ENCODE peak calls at places on chromosome 14, in ten cellular contexts. W, Q, Z, C, X, M, O, Y, F and G are unnamed samples.

GRCh38 chr14:95341115-95341514 is 21.4 kb upstream of the CLMN start:
- DNase-seq in W (no peak), Q (no peak), Z (no peak), C (no peak), X (no peak), M (no peak), O (no peak), Y (no peak), F (no peak), G (no peak)

GRCh38 chr14:71354801-71355200 is 447.5 kb downstream of the PCNX1 start:
- DNase-seq in W (no peak), Q (no peak), Z (peak; percentile 79), C (no peak), X (no peak), M (no peak), O (no peak), Y (no peak), F (peak; percentile 33), G (no peak)

GRCh38 chr14:21022686-21023085 is 2.2 kb downstream of the NDRG2 start:
- DNase-seq in W (no peak), Q (no peak), Z (no peak), C (no peak), X (no peak), M (no peak), O (no peak), Y (no peak), F (no peak), G (no peak)

GRCh38 chr14:54085841-54086240 is 129.2 kb upstream of the BMP4 start:
- DNase-seq in W (no peak), Q (no peak), Z (peak; percentile 68), C (no peak), X (no peak), M (no peak), O (no peak), Y (no peak), F (no peak), G (peak; percentile 15)

GRCh38 chr14:52000019-52000582 is 10.8 kb downstream of the RTRAF start:
- DNase-seq in W (no peak), Q (no peak), Z (peak; percentile 46), C (no peak), X (no peak), M (no peak), O (no peak), Y (no peak), F (no peak), G (peak; percentile 35)

GRCh38 chr14:38208825-38209562 is 1.3 kb downstream of the SSTR1 start:
- DNase-seq in W (no peak), Q (peak; percentile 86), Z (peak; percentile 60), C (peak; percentile 76), X (peak; percentile 88), M (no peak), O (peak; percentile 79), Y (peak; percentile 36), F (peak; percentile 23), G (peak; percentile 17)

GRCh38 chr14:86602263-86602662 is 1072.3 kb downstream of the FLRT2 start:
- DNase-seq in W (no peak), Q (no peak), Z (no peak), C (no peak), X (no peak), M (no peak), O (no peak), Y (no peak), F (no peak), G (no peak)

GRCh38 chr14:56248442-56248841 is 130.2 kb downstream of the PELI2 start:
- DNase-seq in W (no peak), Q (no peak), Z (no peak), C (no peak), X (no peak), M (no peak), O (no peak), Y (no peak), F (no peak), G (no peak)

GRCh38 chr14:54683882-54684794 is 117.2 kb downstream of the SAMD4A start:
- DNase-seq in W (no peak), Q (no peak), Z (peak; percentile 85), C (no peak), X (no peak), M (no peak), O (peak; percentile 76), Y (peak; percentile 39), F (peak; percentile 83), G (peak; percentile 93)

GRCh38 chr14:96829791-96830190 is 32.6 kb downstream of the VRK1 start:
- DNase-seq in W (no peak), Q (no peak), Z (no peak), C (no peak), X (no peak), M (no peak), O (no peak), Y (no peak), F (no peak), G (no peak)

GRCh38 chr14:28966416-28967233 is 200.0 kb downstream of the FOXG1 start:
- DNase-seq in W (peak; percentile 5), Q (no peak), Z (no peak), C (no peak), X (no peak), M (no peak), O (no peak), Y (no peak), F (no peak), G (no peak)

GRCh38 chr14:49497725-49498348 is 88.3 kb downstream of the RPS29 start:
- DNase-seq in W (peak; percentile 81), Q (no peak), Z (peak; percentile 63), C (no peak), X (no peak), M (peak; percentile 27), O (no peak), Y (peak; percentile 14), F (peak; percentile 78), G (peak; percentile 86)

GRCh38 chr14:74552623-74553022 is 59.1 kb downstream of the ISCA2 start:
- DNase-seq in W (no peak), Q (no peak), Z (peak; percentile 28), C (peak; percentile 25), X (peak; percentile 45), M (no peak), O (no peak), Y (no peak), F (no peak), G (peak; percentile 55)

GRCh38 chr14:69669375-69669774 is 58.0 kb downstream of the SUSD6 start:
- DNase-seq in W (no peak), Q (no peak), Z (no peak), C (no peak), X (no peak), M (no peak), O (no peak), Y (no peak), F (no peak), G (no peak)

GRCh38 chr14:42980419-42980818 is 1373.7 kb downstream of the LRFN5 start:
- DNase-seq in W (no peak), Q (no peak), Z (no peak), C (no peak), X (no peak), M (no peak), O (no peak), Y (no peak), F (peak; percentile 28), G (no peak)

GRCh38 chr14:102539544-102540309 is 30.2 kb upstream of the ANKRD9 start:
- DNase-seq in W (no peak), Q (no peak), Z (peak; percentile 70), C (no peak), X (no peak), M (no peak), O (no peak), Y (peak; percentile 99), F (peak; percentile 37), G (peak; percentile 39)

GRCh38 chr14:79663453-79663852 is 547.9 kb downstream of the DIO2 start:
- DNase-seq in W (no peak), Q (no peak), Z (no peak), C (no peak), X (no peak), M (no peak), O (no peak), Y (no peak), F (no peak), G (no peak)

GRCh38 chr14:33742166-33742565 is 208.7 kb downstream of the EGLN3 start:
- DNase-seq in W (no peak), Q (no peak), Z (peak; percentile 76), C (no peak), X (no peak), M (no peak), O (no peak), Y (no peak), F (peak; percentile 17), G (peak; percentile 48)
- H3K4me3 ChIP-seq in W (no peak overlapping the region), Q (no peak overlapping the region), Z (no peak overlapping the region), C (no peak overlapping the region), X (no peak overlapping the region), M (no peak overlapping the region), O (no peak overlapping the region), Y (no peak overlapping the region), F (no peak overlapping the region), G (no peak overlapping the region)

DNA sequence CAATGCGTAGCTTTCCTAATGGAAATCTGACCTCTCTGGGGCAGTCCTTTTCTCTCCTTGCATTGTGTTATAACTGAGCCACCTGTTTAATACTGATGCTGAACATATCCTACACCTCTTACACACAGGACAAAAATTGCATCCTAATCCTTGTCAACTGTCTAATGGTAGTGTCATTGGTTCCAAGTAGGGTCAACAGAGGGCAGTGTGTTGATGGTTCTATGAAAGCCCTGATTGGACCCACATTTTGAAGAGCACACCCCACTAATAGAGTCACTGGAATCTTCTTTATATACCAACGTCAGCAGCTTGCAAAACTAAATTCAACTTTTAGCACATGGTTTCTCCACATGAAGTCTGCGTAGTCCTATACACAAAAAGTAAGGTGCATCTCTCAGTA is 148.2 kb downstream of the SLC25A21 start:
- DNase-seq in W (no peak), Q (no peak), Z (no peak), C (no peak), X (no peak), M (no peak), O (no peak), Y (no peak), F (no peak), G (no peak)
- TF ChIP-seq CTCF in W (no peak), Q (no peak), Z (no peak), C (no peak), X (no peak), M (no peak), O (peak; percentile 31), Y (no peak), F (no peak), G (no peak)

DNA sequence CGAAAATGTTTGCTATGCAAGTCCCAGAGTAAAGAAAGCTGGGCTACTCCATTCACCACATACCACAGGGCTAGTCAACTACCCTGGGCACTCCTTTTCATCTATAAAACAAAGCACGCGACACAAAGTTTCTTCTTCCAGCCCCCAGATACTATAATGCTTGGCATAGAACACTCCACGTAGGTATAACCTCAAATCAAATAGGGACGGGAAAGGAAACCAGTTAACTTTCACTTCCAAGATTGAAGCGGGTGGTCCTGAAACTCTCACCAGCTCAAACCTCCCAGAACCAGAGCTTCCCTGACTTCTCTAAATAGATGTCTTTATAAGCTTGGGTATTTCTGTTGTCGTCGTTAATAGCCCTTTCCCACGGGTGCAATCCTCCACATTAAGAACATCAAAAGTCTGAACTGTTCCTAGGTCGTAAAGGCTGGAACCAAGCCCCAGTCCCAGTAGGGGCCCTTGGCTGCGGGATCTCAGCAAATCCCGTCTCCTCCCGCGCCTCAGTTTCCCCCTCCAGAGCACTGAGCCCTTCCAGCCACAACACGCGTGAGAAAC is 647 bp downstream of the LGMN start:
- DNase-seq in W (peak; percentile 66), Q (no peak), Z (peak; percentile 38), C (peak; percentile 19), X (no peak), M (peak; percentile 10), O (no peak), Y (no peak), F (peak; percentile 27), G (peak; percentile 32)
- H3K4me3 ChIP-seq in W (peak overlapping the region; percentile 95), Q (peak overlapping the region; percentile 60), Z (peak overlapping the region; percentile 73), C (peak overlapping the region; percentile 40), X (peak overlapping the region; percentile 63), M (peak overlapping the region; percentile 78), O (peak overlapping the region; percentile 79), Y (peak overlapping the region; percentile 74), F (peak overlapping the region; percentile 76), G (peak overlapping the region; percentile 85)

GRCh38 chr14:22434030-22434429 is 155.0 kb downstream of the DAD1 start:
- DNase-seq in W (no peak), Q (no peak), Z (no peak), C (no peak), X (no peak), M (no peak), O (no peak), Y (no peak), F (no peak), G (no peak)
- TF ChIP-seq CTCF in W (no peak), Q (no peak), Z (no peak), C (no peak), X (no peak), M (no peak), O (no peak), Y (peak; percentile 34), F (no peak), G (peak; percentile 10)